ENCODE peak calls at places on chromosomes 3 and 15, in seven cellular contexts. V is sigmoid colon, Y is progenitor cell of endocrine pancreas, C is WTC11, Z is AG04450, I is heart left ventricle, F is cardiac muscle cell. H is an unnamed sample.

GRCh38 chr15:40345225-40345866 is 4.6 kb upstream of the CCDC9B start:
- DNase-seq in V (no peak), Y (no peak), C (no peak), Z (no peak), I (no peak), F (no peak), H (no peak)

GRCh38 chr3:183410280-183410679 is 18.1 kb downstream of the MCF2L2 start:
- DNase-seq in V (no peak), Y (no peak), C (no peak), Z (no peak), I (no peak), F (no peak), H (no peak)

GRCh38 chr3:136905549-136905948 is 43.5 kb downstream of the NCK1 start:
- DNase-seq in V (no peak), Y (no peak), C (no peak), Z (no peak), I (no peak), F (no peak), H (no peak)

GRCh38 chr3:110568246-110568645 is 503.4 kb upstream of the NECTIN3 start:
- DNase-seq in V (no peak), Y (no peak), C (no peak), Z (peak), I (no peak), F (peak), H (no peak)

GRCh38 chr3:186519021-186519658 is 25.0 kb downstream of the CRYGS start:
- DNase-seq in V (no peak), Y (no peak), C (no peak), Z (no peak), I (no peak), F (no peak), H (no peak)

GRCh38 chr3:24450142-24450932 is 44.3 kb downstream of the THRB start:
- DNase-seq in V (no peak), Y (no peak), C (no peak), Z (no peak), I (no peak), F (no peak), H (no peak)

GRCh38 chr3:45907769-45908705 is 21.7 kb downstream of the CCR9 start:
- DNase-seq in V (no peak), Y (no peak), C (no peak), Z (peak), I (no peak), F (peak), H (peak)

GRCh38 chr3:50588759-50589433 is 19.6 kb downstream of the HEMK1 start:
- DNase-seq in V (no peak), Y (no peak), C (no peak), Z (no peak), I (no peak), F (peak), H (no peak)

GRCh38 chr15:69088300-69088965 is 72.0 kb upstream of the GLCE start:
- DNase-seq in V (no peak), Y (no peak), C (no peak), Z (no peak), I (no peak), F (no peak), H (peak)

GRCh38 chr3:27487383-27487782 is 3.2 kb upstream of the SLC4A7 start:
- DNase-seq in V (no peak), Y (no peak), C (no peak), Z (no peak), I (no peak), F (no peak), H (no peak)

GRCh38 chr3:196988241-196989029 is 19.8 kb upstream of the PIGZ start:
- DNase-seq in V (peak), Y (no peak), C (peak), Z (no peak), I (peak), F (no peak), H (peak)

GRCh38 chr15:100030586-100031249 is 297.5 kb upstream of the LYSMD4 start:
- DNase-seq in V (no peak), Y (no peak), C (no peak), Z (no peak), I (no peak), F (peak), H (peak)

GRCh38 chr3:157471051-157471450 is 32.2 kb downstream of the VEPH1 start:
- DNase-seq in V (no peak), Y (no peak), C (no peak), Z (no peak), I (no peak), F (no peak), H (no peak)

GRCh38 chr15:86231864-86232801 is 152.5 kb downstream of the AGBL1 start:
- DNase-seq in V (no peak), Y (no peak), C (peak), Z (no peak), I (no peak), F (peak), H (peak)

GRCh38 chr15:98745650-98746374 is 97.5 kb downstream of the IGF1R start:
- DNase-seq in V (no peak), Y (no peak), C (no peak), Z (no peak), I (no peak), F (peak), H (no peak)

GRCh38 chr3:11734-12133 is 184.8 kb upstream of the CHL1 start:
- DNase-seq in V (no peak), Y (no peak), C (no peak), Z (no peak), I (peak), F (peak), H (peak)

GRCh38 chr3:100416176-100416575 is 14.8 kb downstream of the LNP1 start:
- DNase-seq in V (no peak), Y (no peak), C (no peak), Z (no peak), I (no peak), F (no peak), H (no peak)

GRCh38 chr3:196111939-196112386 is 30.1 kb upstream of the TFRC start:
- DNase-seq in V (no peak), Y (no peak), C (no peak), Z (no peak), I (no peak), F (no peak), H (no peak)

GRCh38 chr3:194555175-194556062 is 68.6 kb upstream of the ATP13A3 start:
- DNase-seq in V (no peak), Y (no peak), C (no peak), Z (no peak), I (no peak), F (no peak), H (no peak)

GRCh38 chr15:51332211-51333147 is 5.9 kb downstream of the CYP19A1 start:
- DNase-seq in V (no peak), Y (no peak), C (no peak), Z (no peak), I (no peak), F (peak), H (no peak)

GRCh38 chr3:141225939-141226338 is 5.7 kb upstream of the PXYLP1 start:
- DNase-seq in V (no peak), Y (no peak), C (no peak), Z (no peak), I (no peak), F (no peak), H (no peak)

GRCh38 chr3:33392703-33393125 is 47.5 kb downstream of the UBP1 start:
- DNase-seq in V (no peak), Y (no peak), C (no peak), Z (peak), I (no peak), F (peak), H (no peak)

GRCh38 chr3:150180349-150180748 is 209.7 kb upstream of the PFN2 start:
- DNase-seq in V (no peak), Y (no peak), C (no peak), Z (peak), I (no peak), F (peak), H (no peak)

GRCh38 chr3:133783762-133784161 is 21.9 kb upstream of the SRPRB start:
- DNase-seq in V (no peak), Y (no peak), C (peak), Z (no peak), I (no peak), F (no peak), H (peak)

GRCh38 chr3:14625443-14625842 is 26.1 kb upstream of the CCDC174 start:
- DNase-seq in V (no peak), Y (no peak), C (no peak), Z (no peak), I (no peak), F (no peak), H (no peak)

GRCh38 chr15:94206463-94207167 is 24.7 kb upstream of the MCTP2 start:
- DNase-seq in V (no peak), Y (no peak), C (no peak), Z (peak), I (no peak), F (no peak), H (no peak)

GRCh38 chr3:136819784-136820640 is 1.1 kb downstream of the SLC35G2 start:
- DNase-seq in V (peak), Y (peak), C (peak), Z (no peak), I (peak), F (peak), H (peak)

GRCh38 chr3:67018105-67018788 is 20.1 kb downstream of the KBTBD8 start:
- DNase-seq in V (no peak), Y (no peak), C (no peak), Z (no peak), I (peak), F (peak), H (no peak)

GRCh38 chr3:176867681-176868663 is 329.3 kb downstream of the TBL1XR1 start:
- DNase-seq in V (no peak), Y (no peak), C (no peak), Z (no peak), I (no peak), F (no peak), H (no peak)

GRCh38 chr3:29697989-29698388 is 417.1 kb downstream of the RBMS3 start:
- DNase-seq in V (no peak), Y (no peak), C (no peak), Z (no peak), I (no peak), F (no peak), H (no peak)

DNA sequence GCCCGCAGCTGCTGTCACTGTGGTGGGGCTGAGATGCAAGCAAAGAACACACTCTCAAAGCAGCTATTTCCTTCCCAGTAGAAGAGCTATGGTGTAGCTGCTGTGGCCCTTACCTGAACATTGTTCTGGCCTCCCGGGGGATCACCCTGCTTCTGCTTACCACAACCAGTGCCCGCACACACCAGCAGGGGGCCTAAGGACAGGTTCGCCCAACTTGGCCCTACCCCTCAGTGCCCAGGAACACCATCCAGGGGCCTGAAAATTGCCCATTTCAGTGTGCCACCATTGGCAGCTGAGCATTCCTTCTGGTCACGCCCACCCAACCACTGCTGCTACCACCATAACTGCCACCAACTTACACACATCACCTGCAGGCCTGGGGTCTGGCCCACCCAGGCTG is 113.0 kb downstream of the TP63 start:
- DNase-seq in V (no peak), Y (no peak), C (peak), Z (no peak), I (no peak), F (no peak), H (peak)
- TF ChIP-seq CTCF in V (no peak), Y (no peak), C (no peak), Z (no peak), I (no peak), F (no peak), H (peak)

GRCh38 chr3:69445498-69445897 is 59.6 kb upstream of the FRMD4B start:
- DNase-seq in V (no peak), Y (no peak), C (no peak), Z (no peak), I (no peak), F (no peak), H (no peak)

GRCh38 chr3:69442771-69443197 is 56.9 kb upstream of the FRMD4B start:
- DNase-seq in V (no peak), Y (no peak), C (no peak), Z (no peak), I (no peak), F (no peak), H (no peak)

GRCh38 chr3:69444980-69445379 is 59.1 kb upstream of the FRMD4B start:
- DNase-seq in V (no peak), Y (no peak), C (no peak), Z (no peak), I (no peak), F (no peak), H (no peak)

GRCh38 chr3:69441028-69441427 is 55.1 kb upstream of the FRMD4B start:
- DNase-seq in V (no peak), Y (no peak), C (no peak), Z (no peak), I (no peak), F (no peak), H (no peak)

GRCh38 chr3:69443554-69443953 is 57.7 kb upstream of the FRMD4B start:
- DNase-seq in V (no peak), Y (no peak), C (no peak), Z (no peak), I (no peak), F (no peak), H (no peak)
- TF ChIP-seq CTCF in V (no peak), Y (no peak), C (no peak), Z (no peak), I (no peak), F (no peak), H (no peak)

GRCh38 chr15:72919936-72920455 is 132.3 kb upstream of the NEO1 start:
- DNase-seq in V (no peak), Y (no peak), C (no peak), Z (no peak), I (no peak), F (peak), H (no peak)

GRCh38 chr15:72911658-72912057 is 128.1 kb upstream of the ADPGK start:
- DNase-seq in V (no peak), Y (no peak), C (no peak), Z (no peak), I (no peak), F (no peak), H (no peak)

GRCh38 chr15:72912121-72912520 is 128.6 kb upstream of the ADPGK start:
- DNase-seq in V (no peak), Y (no peak), C (no peak), Z (no peak), I (no peak), F (no peak), H (no peak)

GRCh38 chr15:72915843-72916242 is 132.3 kb upstream of the ADPGK start:
- DNase-seq in V (no peak), Y (no peak), C (no peak), Z (no peak), I (no peak), F (no peak), H (no peak)

GRCh38 chr15:72916939-72917338 is 133.4 kb upstream of the ADPGK start:
- DNase-seq in V (no peak), Y (no peak), C (no peak), Z (no peak), I (no peak), F (peak), H (no peak)
- TF ChIP-seq CTCF in V (no peak), Y (no peak), C (no peak), Z (no peak), I (no peak), F (no peak), H (no peak)

GRCh38 chr3:108406661-108407206 is 103.7 kb downstream of the MYH15 start:
- DNase-seq in V (no peak), Y (no peak), C (no peak), Z (peak), I (no peak), F (peak), H (no peak)
- TF ChIP-seq CTCF in V (peak), Y (peak), C (no peak), Z (peak), I (peak), F (peak), H (peak)

GRCh38 chr15:66233487-66234415 is 19.8 kb downstream of the MEGF11 start:
- DNase-seq in V (no peak), Y (no peak), C (peak), Z (no peak), I (no peak), F (peak), H (peak)
- TF ChIP-seq CTCF in V (no peak), Y (peak), C (no peak), Z (no peak), I (no peak), F (peak), H (peak)